ENCODE peak calls at places on chromosomes 3 and 15, in seven cellular contexts. P, D, H, M, J, U and A are unnamed samples.

GRCh38 chr3:64945171-64945684 is 257.4 kb upstream of the ADAMTS9 start:
- DNase-seq in P (no peak), D (peak), H (no peak), M (no peak), J (no peak), U (peak), A (no peak)

GRCh38 chr3:58383476-58383875 is 50.2 kb downstream of the PDHB start:
- DNase-seq in P (no peak), D (no peak), H (no peak), M (peak), J (no peak), U (peak), A (no peak)

GRCh38 chr3:195911946-195912270 is 3.6 kb upstream of the TNK2 start:
- DNase-seq in P (no peak), D (peak), H (no peak), M (no peak), J (no peak), U (no peak), A (no peak)

GRCh38 chr3:36959821-36960220 is 15.0 kb upstream of the TRANK1 start:
- DNase-seq in P (no peak), D (no peak), H (no peak), M (no peak), J (no peak), U (no peak), A (no peak)

GRCh38 chr3:147393261-147393964 is 12.9 kb downstream of the ZIC4 start:
- DNase-seq in P (no peak), D (peak), H (no peak), M (no peak), J (no peak), U (peak), A (no peak)

GRCh38 chr3:45986303-45986982 is 9.2 kb downstream of the FYCO1 start:
- DNase-seq in P (no peak), D (no peak), H (no peak), M (no peak), J (no peak), U (peak), A (no peak)

GRCh38 chr3:141754032-141754431 is 9.2 kb upstream of the GRK7 start:
- DNase-seq in P (no peak), D (no peak), H (no peak), M (no peak), J (no peak), U (no peak), A (no peak)

GRCh38 chr3:169026543-169027181 is 636.9 kb downstream of the MECOM start:
- DNase-seq in P (no peak), D (no peak), H (no peak), M (peak), J (no peak), U (peak), A (no peak)

GRCh38 chr3:116148881-116149530 is 296.3 kb downstream of the LSAMP start:
- DNase-seq in P (no peak), D (no peak), H (no peak), M (no peak), J (no peak), U (no peak), A (no peak)

GRCh38 chr15:52050416-52050815 is 31.4 kb downstream of the MAPK6 start:
- DNase-seq in P (no peak), D (no peak), H (no peak), M (no peak), J (no peak), U (peak), A (no peak)

GRCh38 chr3:169769287-169770181 is at the start of gene ACTRT3:
- DNase-seq in P (peak), D (peak), H (peak), M (no peak), J (peak), U (peak), A (no peak)

GRCh38 chr3:100869787-100870186 is 123.4 kb downstream of the ABI3BP start:
- DNase-seq in P (no peak), D (no peak), H (no peak), M (peak), J (no peak), U (peak), A (peak)

GRCh38 chr3:113354307-113354706 is 87.0 kb downstream of the CFAP44 start:
- DNase-seq in P (peak), D (no peak), H (no peak), M (no peak), J (no peak), U (no peak), A (no peak)

GRCh38 chr15:99925661-99926461 is 192.6 kb upstream of the LYSMD4 start:
- DNase-seq in P (peak), D (peak), H (peak), M (no peak), J (peak), U (peak), A (no peak)

GRCh38 chr3:99172736-99173657 is 271.5 kb upstream of the DCBLD2 start:
- DNase-seq in P (no peak), D (peak), H (no peak), M (peak), J (no peak), U (peak), A (peak)

GRCh38 chr3:187913617-187914033 is 168.4 kb upstream of the BCL6 start:
- DNase-seq in P (no peak), D (peak), H (no peak), M (no peak), J (no peak), U (peak), A (peak)

GRCh38 chr3:142976621-142977398 is 13.3 kb upstream of the PAQR9 start:
- DNase-seq in P (no peak), D (peak), H (no peak), M (peak), J (no peak), U (peak), A (peak)

GRCh38 chr3:48194446-48195071 is 6.3 kb upstream of the CDC25A start:
- DNase-seq in P (no peak), D (peak), H (no peak), M (no peak), J (peak), U (peak), A (peak)

GRCh38 chr3:37981348-37981664 is 9.3 kb upstream of the VILL start:
- DNase-seq in P (no peak), D (no peak), H (no peak), M (no peak), J (no peak), U (no peak), A (no peak)

GRCh38 chr15:78909791-78910228 is 35.0 kb downstream of the CTSH start:
- DNase-seq in P (no peak), D (peak), H (no peak), M (no peak), J (no peak), U (peak), A (no peak)

GRCh38 chr3:170178631-170179030 is 2.9 kb downstream of the PHC3 start:
- DNase-seq in P (peak), D (no peak), H (no peak), M (no peak), J (peak), U (no peak), A (no peak)

GRCh38 chr15:69513450-69513849 is 60.8 kb downstream of the RPLP1 start:
- DNase-seq in P (no peak), D (no peak), H (no peak), M (no peak), J (no peak), U (no peak), A (no peak)

GRCh38 chr3:47022540-47023161 is 43.2 kb downstream of the NBEAL2 start:
- DNase-seq in P (no peak), D (no peak), H (no peak), M (peak), J (no peak), U (peak), A (no peak)

GRCh38 chr3:177430653-177431052 is 233.4 kb upstream of the TBL1XR1 start:
- DNase-seq in P (no peak), D (peak), H (no peak), M (no peak), J (no peak), U (no peak), A (no peak)

GRCh38 chr3:45683417-45684326 is 5.5 kb upstream of the SACM1L start:
- DNase-seq in P (no peak), D (no peak), H (no peak), M (no peak), J (no peak), U (no peak), A (no peak)

GRCh38 chr3:5019411-5020261 is 40.4 kb downstream of the BHLHE40 start:
- DNase-seq in P (peak), D (peak), H (no peak), M (no peak), J (peak), U (no peak), A (no peak)

GRCh38 chr15:64029111-64029510 is 17.2 kb downstream of the DAPK2 start:
- DNase-seq in P (no peak), D (peak), H (no peak), M (no peak), J (no peak), U (no peak), A (no peak)

GRCh38 chr3:63774776-63775175 is 44.3 kb upstream of the C3orf49 start:
- DNase-seq in P (no peak), D (no peak), H (no peak), M (no peak), J (no peak), U (peak), A (no peak)

GRCh38 chr3:179446501-179446900 is 4.8 kb downstream of the GNB4 start:
- DNase-seq in P (no peak), D (no peak), H (no peak), M (no peak), J (no peak), U (peak), A (no peak)

GRCh38 chr3:15797600-15798303 is at the start of gene ANKRD28:
- DNase-seq in P (no peak), D (peak), H (no peak), M (peak), J (no peak), U (peak), A (no peak)

GRCh38 chr3:141280086-141280485 is 48.5 kb downstream of the PXYLP1 start:
- DNase-seq in P (no peak), D (no peak), H (no peak), M (no peak), J (no peak), U (peak), A (no peak)

GRCh38 chr3:184694266-184694665 is 17.6 kb downstream of the MAGEF1 start:
- DNase-seq in P (no peak), D (no peak), H (no peak), M (no peak), J (no peak), U (no peak), A (no peak)

GRCh38 chr15:71785996-71786395 is 24.4 kb upstream of the NR2E3 start:
- DNase-seq in P (no peak), D (no peak), H (no peak), M (no peak), J (no peak), U (no peak), A (no peak)

GRCh38 chr3:13535905-13536304 is 13.0 kb upstream of the FBLN2 start:
- DNase-seq in P (no peak), D (no peak), H (no peak), M (no peak), J (no peak), U (no peak), A (no peak)

GRCh38 chr3:194623449-194624290 is 9.5 kb downstream of the TMEM44 start:
- DNase-seq in P (no peak), D (no peak), H (no peak), M (no peak), J (no peak), U (no peak), A (no peak)

GRCh38 chr15:71707230-71708051 is 102.9 kb upstream of the NR2E3 start:
- DNase-seq in P (no peak), D (no peak), H (no peak), M (peak), J (no peak), U (no peak), A (no peak)

GRCh38 chr3:119604878-119605277 is 7.2 kb downstream of the PLA1A start:
- DNase-seq in P (no peak), D (no peak), H (no peak), M (no peak), J (no peak), U (peak), A (no peak)

GRCh38 chr15:25695875-25696760 is 167.0 kb downstream of the ATP10A start:
- DNase-seq in P (no peak), D (no peak), H (no peak), M (no peak), J (no peak), U (no peak), A (no peak)

GRCh38 chr15:51888593-51889195 is 59.2 kb downstream of the TMOD3 start:
- DNase-seq in P (no peak), D (no peak), H (no peak), M (no peak), J (no peak), U (peak), A (no peak)